ENCODE peak calls at places on chromosomes 13 and 19, in nine cellular contexts. C, E, L, R, U, W, J, H and T are unnamed samples.

GRCh38 chr19:45999653-46000121 is 4.4 kb downstream of the CCDC61 start:
- DNase-seq in H (peak; percentile 36), L (no peak), U (no peak), W (no peak), R (no peak), C (peak; percentile 83), J (no peak), E (no peak), T (no peak)

GRCh38 chr13:97205971-97206370 is 16.2 kb upstream of the MBNL2 start:
- DNase-seq in L (no peak), J (no peak), W (no peak), C (no peak), E (no peak), U (no peak), R (no peak), H (no peak), T (no peak)

GRCh38 chr13:28822801-28823200 is 2.7 kb downstream of the MTUS2 start:
- DNase-seq in E (no peak), C (no peak), R (no peak), H (no peak), J (no peak), L (no peak), W (no peak), U (no peak), T (no peak)

GRCh38 chr19:54959840-54960239 is 6.3 kb upstream of the NLRP2 start:
- DNase-seq in W (no peak), L (no peak), C (no peak), E (no peak), R (no peak), U (no peak), H (no peak), J (no peak), T (no peak)

GRCh38 chr13:101474419-101474957 is 22.0 kb downstream of the ITGBL1 start:
- DNase-seq in H (no peak), L (no peak), E (no peak), J (no peak), C (peak; percentile 76), R (no peak), U (no peak), W (no peak), T (peak; percentile 53)

GRCh38 chr19:336067-336614 is 8.5 kb downstream of the MIER2 start:
- DNase-seq in R (no peak), H (no peak), C (no peak), J (no peak), W (no peak), E (no peak), U (no peak), L (no peak), T (no peak)

GRCh38 chr19:56597696-56598095 is 2.6 kb downstream of the ZNF71 start:
- DNase-seq in U (no peak), R (no peak), J (no peak), H (no peak), E (no peak), C (no peak), L (no peak), W (no peak), T (no peak)

GRCh38 chr13:55244991-55245644 is 1895.6 kb upstream of the PRR20A start:
- DNase-seq in C (peak; percentile 78), R (no peak), H (no peak), U (no peak), L (no peak), E (no peak), W (no peak), J (no peak), T (no peak)

GRCh38 chr13:32495429-32495828 is 43.2 kb downstream of the N4BP2L2 start:
- DNase-seq in W (no peak), J (no peak), U (no peak), R (no peak), L (no peak), C (no peak), H (no peak), E (no peak), T (no peak)

GRCh38 chr19:6531163-6531955 is 533 bp downstream of the TNFSF9 start:
- DNase-seq in J (no peak), W (no peak), U (no peak), R (no peak), H (peak; percentile 27), C (no peak), E (no peak), L (no peak), T (no peak)

GRCh38 chr19:45767881-45768643 is 990 bp downstream of the SIX5 start:
- DNase-seq in L (no peak), R (no peak), H (peak; percentile 58), E (peak; percentile 81), J (peak; percentile 62), U (no peak), W (no peak), C (peak; percentile 80), T (no peak)

GRCh38 chr19:49997709-49998108 is 27.5 kb downstream of the VRK3 start:
- DNase-seq in C (peak; percentile 81), L (peak; percentile 21), H (no peak), W (no peak), U (no peak), J (no peak), R (no peak), E (no peak), T (no peak)

GRCh38 chr13:112110479-112110878 is 43.5 kb downstream of the SOX1 start:
- DNase-seq in W (no peak), J (no peak), E (no peak), U (no peak), H (no peak), L (no peak), R (no peak), C (no peak), T (no peak)

GRCh38 chr13:19592657-19593175 is 31.4 kb upstream of the TPTE2 start:
- DNase-seq in W (no peak), R (no peak), H (no peak), E (no peak), L (no peak), U (no peak), J (no peak), C (no peak), T (no peak)

GRCh38 chr19:22052644-22053013 is 345 bp downstream of the ZNF257 start:
- DNase-seq in E (no peak), R (no peak), L (no peak), W (no peak), H (peak; percentile 16), J (no peak), U (no peak), C (no peak), T (no peak)

GRCh38 chr19:31066385-31066784 is 282.9 kb downstream of the TSHZ3 start:
- DNase-seq in U (no peak), J (no peak), H (no peak), W (no peak), R (peak; percentile 68), C (peak; percentile 42), E (no peak), L (no peak), T (no peak)

GRCh38 chr13:33871207-33872004 is 53.5 kb downstream of the RFC3 start:
- DNase-seq in W (no peak), E (no peak), R (no peak), J (no peak), H (no peak), C (peak; percentile 43), L (no peak), U (no peak), T (no peak)

GRCh38 chr13:28820099-28821051 is at the start of gene MTUS2:
- DNase-seq in W (no peak), H (peak; percentile 18), R (no peak), C (peak; percentile 38), U (no peak), L (no peak), E (no peak), J (no peak), T (no peak)

GRCh38 chr19:36688058-36688457 is 646 bp downstream of the ZNF567 start:
- DNase-seq in J (no peak), H (no peak), L (no peak), R (no peak), U (no peak), E (no peak), C (no peak), W (no peak), T (no peak)

GRCh38 chr13:21124853-21125252 is 51.5 kb downstream of the SKA3 start:
- DNase-seq in J (no peak), W (no peak), L (no peak), C (no peak), H (no peak), R (no peak), U (no peak), E (no peak), T (peak; percentile 50)

GRCh38 chr19:5953680-5954213 is 24.2 kb downstream of the RANBP3 start:
- DNase-seq in E (no peak), U (no peak), W (no peak), R (no peak), H (peak; percentile 45), C (no peak), J (no peak), L (peak; percentile 34), T (no peak)

GRCh38 chr19:1510442-1510806 is 2.4 kb downstream of the ADAMTSL5 start:
- DNase-seq in E (no peak), U (no peak), J (no peak), C (no peak), R (no peak), H (no peak), L (no peak), W (no peak), T (no peak)

GRCh38 chr19:48554385-48555091 is 2.6 kb downstream of the SULT2B1 start:
- DNase-seq in H (no peak), E (no peak), L (no peak), R (no peak), C (peak; percentile 97), J (no peak), W (no peak), U (no peak), T (no peak)

GRCh38 chr19:15399635-15400034 is 19.2 kb downstream of the AKAP8L start:
- DNase-seq in E (no peak), U (no peak), L (no peak), H (no peak), W (no peak), R (no peak), C (no peak), J (no peak), T (no peak)

GRCh38 chr19:37221136-37221535 is 3.1 kb downstream of the ZNF383 start:
- DNase-seq in E (no peak), C (no peak), L (no peak), R (no peak), H (no peak), U (no peak), W (no peak), J (no peak), T (no peak)

GRCh38 chr19:13700621-13701020 is 63.7 kb upstream of the MRI1 start:
- DNase-seq in J (no peak), E (no peak), R (no peak), U (no peak), W (no peak), L (no peak), H (no peak), C (no peak), T (no peak)

GRCh38 chr19:11325544-11325943 is 13.9 kb downstream of the RAB3D start:
- DNase-seq in C (no peak), U (no peak), J (no peak), R (no peak), E (no peak), W (no peak), H (no peak), L (no peak), T (no peak)

GRCh38 chr19:1172353-1173159 is 1.5 kb downstream of the SBNO2 start:
- DNase-seq in J (peak; percentile 58), H (no peak), U (no peak), E (peak; percentile 50), R (no peak), W (no peak), L (no peak), C (peak; percentile 65), T (peak; percentile 58)

GRCh38 chr13:59746291-59746962 is 417.3 kb downstream of the DIAPH3 start:
- DNase-seq in J (no peak), U (no peak), W (no peak), H (peak; percentile 4), L (no peak), C (no peak), R (no peak), E (no peak), T (no peak)

GRCh38 chr13:72536668-72537399 is 190.6 kb downstream of the MZT1 start:
- DNase-seq in W (no peak), U (no peak), L (no peak), H (no peak), J (no peak), E (no peak), C (no peak), R (no peak), T (no peak)

GRCh38 chr13:113935081-113935511 is 38.8 kb downstream of the C13orf46 start:
- DNase-seq in R (no peak), J (no peak), W (no peak), H (no peak), E (no peak), C (no peak), L (no peak), U (no peak), T (no peak)